ENCODE peak calls at places on chromosomes 12 and 14, in nine cellular contexts. Q is epithelial cell of esophagus, Z is AG04450, X is bronchial epithelial cell, G is fibroblast of the aortic adventitia, O is GM13976, K is BE2C, F is upper lobe of right lung, Y is ovary. V is an unnamed sample.

GRCh38 chr12:24840046-24840800 is 108.7 kb downstream of the BCAT1 start:
- DNase-seq in O (no peak), G (no peak), Y (no peak), K (no peak), F (no peak), Q (peak; percentile 26), Z (no peak), X (no peak), V (no peak)

GRCh38 chr12:132866251-132866828 is 21.1 kb downstream of the CHFR start:
- DNase-seq in K (no peak), F (no peak), Q (peak; percentile 80), Y (peak; percentile 27), O (no peak), G (peak; percentile 57), Z (peak; percentile 15), X (peak; percentile 74), V (no peak)

GRCh38 chr14:34243401-34243800 is 218.6 kb downstream of the SPTSSA start:
- DNase-seq in Q (no peak), Y (no peak), G (no peak), Z (no peak), K (no peak), X (no peak), F (no peak), O (no peak), V (no peak)

GRCh38 chr12:110916295-110916875 is 4.0 kb downstream of the MYL2 start:
- DNase-seq in Q (peak; percentile 49), G (peak; percentile 57), F (no peak), X (peak; percentile 67), Z (no peak), Y (no peak), O (no peak), K (no peak), V (no peak)

GRCh38 chr12:59372971-59373370 is 222.9 kb upstream of the SLC16A7 start:
- DNase-seq in K (no peak), G (peak; percentile 26), Y (no peak), X (peak; percentile 28), Z (peak; percentile 1), O (no peak), F (no peak), Q (peak; percentile 42), V (peak; percentile 19)

GRCh38 chr14:41385787-41386186 is 220.9 kb upstream of the LRFN5 start:
- DNase-seq in X (no peak), Z (no peak), G (no peak), Q (no peak), F (no peak), Y (no peak), K (no peak), O (no peak), V (no peak)

GRCh38 chr14:94771191-94771905 is 1.4 kb upstream of the GSC start:
- DNase-seq in F (no peak), Z (no peak), O (no peak), X (no peak), Y (no peak), G (no peak), K (no peak), Q (no peak), V (peak; percentile 60)

GRCh38 chr12:1281683-1282366 is 290.8 kb downstream of the ERC1 start:
- DNase-seq in K (no peak), G (peak; percentile 77), X (peak; percentile 30), Q (peak; percentile 22), F (no peak), O (no peak), Y (peak; percentile 41), Z (peak; percentile 61), V (no peak)

GRCh38 chr12:105935106-105935505 is 203.6 kb downstream of the NUAK1 start:
- DNase-seq in Q (peak; percentile 83), K (no peak), O (no peak), Y (no peak), G (no peak), X (peak; percentile 74), F (no peak), Z (no peak), V (no peak)

GRCh38 chr12:82857276-82857675 is 170.6 kb downstream of the TMTC2 start:
- DNase-seq in G (no peak), X (no peak), F (no peak), O (no peak), Z (no peak), Q (no peak), K (no peak), Y (no peak), V (no peak)

GRCh38 chr12:104610513-104611235 is 153.9 kb downstream of the CHST11 start:
- DNase-seq in Q (no peak), X (no peak), Z (no peak), F (no peak), Y (no peak), K (peak; percentile 55), O (no peak), G (no peak), V (no peak)

GRCh38 chr14:93923586-93923985 is 3.6 kb upstream of the FAM181A start:
- DNase-seq in O (no peak), X (no peak), Q (no peak), Y (no peak), F (no peak), K (no peak), G (no peak), Z (no peak), V (no peak)

GRCh38 chr14:31986405-31986804 is 90.7 kb upstream of the ARHGAP5 start:
- DNase-seq in F (no peak), X (no peak), Q (no peak), O (no peak), Z (no peak), K (no peak), Y (no peak), G (no peak), V (no peak)

GRCh38 chr12:21696603-21697002 is 39.0 kb upstream of the LDHB start:
- DNase-seq in K (no peak), G (no peak), F (no peak), Y (no peak), Z (no peak), Q (no peak), O (no peak), X (no peak), V (no peak)

GRCh38 chr14:73775339-73776193 is 61.4 kb upstream of the PNMA1 start:
- DNase-seq in G (no peak), K (no peak), Z (no peak), Q (peak; percentile 64), Y (no peak), X (no peak), O (no peak), F (no peak), V (no peak)

GRCh38 chr14:73774671-73775070 is 60.5 kb upstream of the PNMA1 start:
- DNase-seq in Y (no peak), F (no peak), X (no peak), Z (no peak), K (no peak), G (no peak), Q (no peak), O (no peak), V (no peak)

GRCh38 chr14:73776194-73776537 is 62.0 kb upstream of the PNMA1 start:
- DNase-seq in G (peak; percentile 68), Q (no peak), Y (no peak), O (no peak), F (no peak), Z (no peak), K (no peak), X (no peak), V (no peak)

GRCh38 chr14:73778736-73779135 is 64.6 kb upstream of the PNMA1 start:
- DNase-seq in F (no peak), Z (no peak), G (no peak), O (no peak), Q (no peak), X (no peak), K (no peak), Y (no peak), V (no peak)

DNA sequence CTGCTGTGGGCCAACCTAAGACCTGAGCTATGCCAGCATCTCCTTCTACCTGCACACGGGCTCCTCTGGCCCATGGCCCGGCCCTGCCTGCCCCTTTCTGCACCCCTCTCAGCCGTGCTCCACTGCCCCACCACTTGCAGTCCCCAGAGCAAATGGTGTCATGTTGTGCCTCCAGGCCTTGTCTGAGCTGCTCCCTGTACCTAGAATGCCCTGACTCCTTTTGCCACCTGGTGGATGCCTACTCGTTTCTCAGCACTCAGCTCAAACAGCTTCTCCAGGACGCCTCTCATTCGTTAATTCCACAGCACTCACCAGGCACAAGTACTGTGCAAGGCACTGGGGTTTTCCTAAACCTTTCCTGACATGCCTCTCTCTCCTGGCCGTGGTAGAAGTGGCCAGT is 63.2 kb upstream of the PNMA1 start:
- DNase-seq in G (no peak), Y (no peak), Q (peak; percentile 49), Z (no peak), X (no peak), K (no peak), O (no peak), F (no peak), V (no peak)
- TF ChIP-seq CTCF in G (no peak), Y (no peak), Q (peak; percentile 37), Z (no peak), X (peak; percentile 59), K (peak; percentile 23), O (no peak), F (peak; percentile 12), V (no peak)

GRCh38 chr12:100200450-100201181 is at the start of gene ACTR6:
- DNase-seq in K (peak; percentile 95), O (peak; percentile 91), G (peak; percentile 96), F (peak; percentile 97), Z (peak; percentile 92), X (peak; percentile 91), Y (peak; percentile 97), Q (peak; percentile 97), V (peak; percentile 93)
- TF ChIP-seq CTCF in K (no peak), O (no peak), G (no peak), F (no peak), Z (peak; percentile 9), X (no peak), Y (no peak), Q (no peak), V (no peak)

DNA sequence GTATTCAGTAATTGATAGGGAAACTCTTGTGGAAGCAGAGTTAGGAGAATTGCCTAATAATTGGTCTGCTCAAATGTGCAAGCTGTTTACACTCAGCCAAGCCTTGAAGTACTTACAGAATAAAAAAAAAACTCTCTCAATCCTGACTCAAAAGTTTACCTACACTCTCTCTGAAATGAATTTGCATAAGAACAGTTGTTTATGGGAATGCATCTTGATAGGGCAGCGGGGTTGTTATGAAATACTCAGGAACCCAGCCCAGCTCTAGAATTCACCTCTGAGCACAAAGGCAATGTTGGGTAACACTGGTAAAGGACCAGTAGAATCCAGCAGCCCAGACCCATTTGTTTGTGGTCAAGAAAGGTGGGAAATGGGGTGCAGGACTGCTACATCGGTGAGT is 267.0 kb downstream of the CPNE8 start:
- DNase-seq in K (no peak), X (peak; percentile 71), G (no peak), O (no peak), Z (no peak), Q (peak; percentile 66), Y (no peak), F (no peak), V (no peak)
- TF ChIP-seq CTCF in K (no peak), X (no peak), G (no peak), O (no peak), Z (no peak), Q (no peak), Y (no peak), F (no peak), V (no peak)

GRCh38 chr14:43898709-43899108 is 608.4 kb downstream of the FSCB start:
- DNase-seq in O (no peak), Z (no peak), X (no peak), Y (no peak), K (no peak), G (no peak), Q (no peak), F (no peak), V (no peak)
- TF ChIP-seq CTCF in O (no peak), Z (no peak), X (no peak), Y (no peak), K (no peak), G (no peak), Q (no peak), F (no peak), V (no peak)

GRCh38 chr12:75631809-75632208 is 120.4 kb upstream of the KRR1 start:
- DNase-seq in K (no peak), F (no peak), X (no peak), Y (no peak), G (no peak), Z (no peak), Q (no peak), O (no peak), V (no peak)
- TF ChIP-seq CTCF in K (no peak), F (no peak), X (no peak), Y (no peak), G (no peak), Z (no peak), Q (no peak), O (no peak), V (no peak)